ENCODE peak calls at places on chromosomes 13 and 19, in six cellular contexts. One of them, this sample, is unnamed. For H3K4me1, the result is how much of the 10 kb centered on the place peaks cover.

GRCh38 chr19:43687660-43687997 is 17.7 kb upstream of the PLAUR start:
- DNase-seq in neuronal stem cell: no peak
- DNase-seq in IMR-90: no peak
- DNase-seq in mesenchymal stem cell: no peak
- DNase-seq in H1: no peak
- DNase-seq in trophoblast cell: no peak
- DNase-seq in this sample: no peak

GRCh38 chr13:48741377-48741776 is 87.6 kb downstream of the CYSLTR2 start:
- DNase-seq in neuronal stem cell: no peak
- DNase-seq in IMR-90: peak
- DNase-seq in mesenchymal stem cell: peak
- DNase-seq in H1: no peak
- DNase-seq in trophoblast cell: no peak
- DNase-seq in this sample: no peak

GRCh38 chr13:35787937-35788336 is 311.4 kb upstream of the MAB21L1 start:
- DNase-seq in neuronal stem cell: no peak
- DNase-seq in IMR-90: no peak
- DNase-seq in mesenchymal stem cell: no peak
- DNase-seq in H1: no peak
- DNase-seq in trophoblast cell: no peak
- DNase-seq in this sample: peak

GRCh38 chr13:72403396-72404010 is 323.9 kb downstream of the MZT1 start:
- DNase-seq in neuronal stem cell: no peak
- DNase-seq in IMR-90: no peak
- DNase-seq in mesenchymal stem cell: no peak
- DNase-seq in H1: no peak
- DNase-seq in trophoblast cell: no peak
- DNase-seq in this sample: no peak

GRCh38 chr13:113545455-113545930 is 39.1 kb upstream of the TFDP1 start:
- DNase-seq in neuronal stem cell: no peak
- DNase-seq in IMR-90: peak
- DNase-seq in mesenchymal stem cell: peak
- DNase-seq in H1: no peak
- DNase-seq in trophoblast cell: peak
- DNase-seq in this sample: peak

GRCh38 chr13:95714142-95714832 is 37.3 kb downstream of the DNAJC3 start:
- DNase-seq in neuronal stem cell: no peak
- DNase-seq in IMR-90: peak
- DNase-seq in mesenchymal stem cell: peak
- DNase-seq in H1: no peak
- DNase-seq in trophoblast cell: peak
- DNase-seq in this sample: no peak

GRCh38 chr13:113648218-113648615 is 9.8 kb downstream of the ATP4B start:
- DNase-seq in neuronal stem cell: no peak
- DNase-seq in IMR-90: no peak
- DNase-seq in mesenchymal stem cell: no peak
- DNase-seq in H1: no peak
- DNase-seq in trophoblast cell: no peak
- DNase-seq in this sample: no peak

GRCh38 chr19:46115396-46116109 is 8.9 kb downstream of the IGFL3 start:
- DNase-seq in neuronal stem cell: no peak
- DNase-seq in IMR-90: peak
- DNase-seq in mesenchymal stem cell: peak
- DNase-seq in H1: no peak
- DNase-seq in trophoblast cell: no peak
- DNase-seq in this sample: no peak

GRCh38 chr19:18306903-18307681 is 15.8 kb downstream of the LSM4 start:
- DNase-seq in neuronal stem cell: no peak
- DNase-seq in IMR-90: no peak
- DNase-seq in mesenchymal stem cell: no peak
- DNase-seq in H1: no peak
- DNase-seq in trophoblast cell: no peak
- DNase-seq in this sample: no peak

GRCh38 chr19:48445256-48445605 is 552 bp upstream of the GRWD1 start:
- DNase-seq in neuronal stem cell: no peak
- DNase-seq in IMR-90: peak
- DNase-seq in mesenchymal stem cell: peak
- DNase-seq in H1: no peak
- DNase-seq in trophoblast cell: peak
- DNase-seq in this sample: peak

GRCh38 chr13:59424661-59425060 is 739.1 kb downstream of the DIAPH3 start:
- DNase-seq in neuronal stem cell: no peak
- DNase-seq in IMR-90: peak
- DNase-seq in mesenchymal stem cell: no peak
- DNase-seq in H1: no peak
- DNase-seq in trophoblast cell: peak
- DNase-seq in this sample: no peak

GRCh38 chr19:44553478-44554171 is 24.1 kb upstream of the CEACAM20 start:
- DNase-seq in neuronal stem cell: no peak
- DNase-seq in IMR-90: no peak
- DNase-seq in mesenchymal stem cell: no peak
- DNase-seq in H1: no peak
- DNase-seq in trophoblast cell: no peak
- DNase-seq in this sample: no peak

GRCh38 chr13:105541565-105541964 is 993.9 kb downstream of the EFNB2 start:
- DNase-seq in neuronal stem cell: no peak
- DNase-seq in IMR-90: no peak
- DNase-seq in mesenchymal stem cell: no peak
- DNase-seq in H1: no peak
- DNase-seq in trophoblast cell: no peak
- DNase-seq in this sample: no peak

GRCh38 chr19:35959968-35960320 is 23.8 kb downstream of the LRFN3 start:
- DNase-seq in neuronal stem cell: no peak
- DNase-seq in IMR-90: no peak
- DNase-seq in mesenchymal stem cell: no peak
- DNase-seq in H1: no peak
- DNase-seq in trophoblast cell: no peak
- DNase-seq in this sample: no peak

GRCh38 chr13:111281751-111282311 is 38.6 kb upstream of the TEX29 start:
- DNase-seq in neuronal stem cell: no peak
- DNase-seq in IMR-90: peak
- DNase-seq in mesenchymal stem cell: peak
- DNase-seq in H1: no peak
- DNase-seq in trophoblast cell: peak
- DNase-seq in this sample: no peak

GRCh38 chr19:41531438-41532311 is 44.3 kb upstream of the CEACAM21 start:
- DNase-seq in neuronal stem cell: no peak
- DNase-seq in IMR-90: peak
- DNase-seq in mesenchymal stem cell: peak
- DNase-seq in H1: no peak
- DNase-seq in trophoblast cell: peak
- DNase-seq in this sample: peak

GRCh38 chr19:48418317-48419064 is 25.0 kb downstream of the GRIN2D start:
- DNase-seq in neuronal stem cell: no peak
- DNase-seq in IMR-90: peak
- DNase-seq in mesenchymal stem cell: peak
- DNase-seq in H1: no peak
- DNase-seq in trophoblast cell: peak
- DNase-seq in this sample: peak

GRCh38 chr13:48158290-48158689 is 63.4 kb upstream of the MED4 start:
- DNase-seq in neuronal stem cell: no peak
- DNase-seq in IMR-90: no peak
- DNase-seq in mesenchymal stem cell: no peak
- DNase-seq in H1: no peak
- DNase-seq in trophoblast cell: no peak
- DNase-seq in this sample: no peak

GRCh38 chr19:38745316-38745715 is 1.0 kb upstream of the CAPN12 start:
- DNase-seq in neuronal stem cell: no peak
- DNase-seq in IMR-90: no peak
- DNase-seq in mesenchymal stem cell: no peak
- DNase-seq in H1: no peak
- DNase-seq in trophoblast cell: no peak
- DNase-seq in this sample: no peak

GRCh38 chr13:30857636-30858035 is 48.4 kb upstream of the MEDAG start:
- DNase-seq in neuronal stem cell: no peak
- DNase-seq in IMR-90: no peak
- DNase-seq in mesenchymal stem cell: no peak
- DNase-seq in H1: no peak
- DNase-seq in trophoblast cell: no peak
- DNase-seq in this sample: no peak

GRCh38 chr19:6516659-6517291 is 14.1 kb upstream of the TNFSF9 start:
- DNase-seq in neuronal stem cell: peak
- DNase-seq in IMR-90: peak
- DNase-seq in mesenchymal stem cell: peak
- DNase-seq in H1: no peak
- DNase-seq in trophoblast cell: peak
- DNase-seq in this sample: peak

GRCh38 chr13:33205804-33206221 is 79.7 kb downstream of the STARD13 start:
- DNase-seq in neuronal stem cell: no peak
- DNase-seq in IMR-90: peak
- DNase-seq in mesenchymal stem cell: peak
- DNase-seq in H1: no peak
- DNase-seq in trophoblast cell: no peak
- DNase-seq in this sample: no peak
- H3K4me3 ChIP-seq in neuronal stem cell: no peak
- H3K4me3 ChIP-seq in IMR-90: peak
- H3K4me3 ChIP-seq in mesenchymal stem cell: no peak
- H3K4me3 ChIP-seq in H1: no peak
- H3K4me3 ChIP-seq in trophoblast cell: no peak
- H3K4me3 ChIP-seq in this sample: no peak

DNA sequence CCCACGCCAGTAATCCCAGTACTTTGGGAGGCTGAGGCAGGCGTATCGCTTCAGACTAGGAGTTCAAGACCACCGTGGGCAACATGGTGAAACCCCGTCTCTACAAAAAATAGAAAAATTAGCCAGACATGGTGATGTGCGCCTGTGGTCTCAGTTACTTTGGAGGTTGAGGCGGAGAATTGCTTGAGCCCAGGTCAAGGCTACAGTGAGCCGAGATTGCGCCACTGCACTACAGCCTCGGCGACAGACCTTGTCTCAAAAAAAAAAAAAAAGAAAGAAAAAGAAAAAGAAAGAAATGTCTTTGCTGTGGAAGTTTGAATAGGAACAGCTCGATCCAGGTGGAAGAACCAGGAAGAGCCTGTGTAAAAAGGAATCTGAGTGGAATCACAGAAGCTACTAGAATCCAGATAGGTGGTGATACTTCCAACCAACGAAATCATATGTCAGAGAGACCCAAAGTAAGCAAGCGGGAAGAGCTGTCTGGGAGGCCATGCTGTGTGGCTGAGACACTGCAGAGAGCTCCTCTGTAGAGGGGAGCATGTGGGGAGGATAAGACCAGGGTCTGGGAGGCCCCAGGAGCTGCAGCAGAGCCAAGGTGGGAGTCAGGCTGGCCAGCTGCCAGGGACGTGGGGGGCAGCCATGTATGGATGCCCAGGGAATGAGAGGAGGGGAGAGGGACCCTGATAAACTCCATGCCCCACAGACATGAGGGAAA is 21.1 kb downstream of the LATS2 start:
- DNase-seq in neuronal stem cell: no peak
- DNase-seq in IMR-90: no peak
- DNase-seq in mesenchymal stem cell: no peak
- DNase-seq in H1: no peak
- DNase-seq in trophoblast cell: no peak
- DNase-seq in this sample: no peak
- H3K4me1 ChIP-seq in neuronal stem cell: under half
- H3K4me1 ChIP-seq in IMR-90: under half
- H3K4me1 ChIP-seq in mesenchymal stem cell: under half
- H3K4me1 ChIP-seq in H1: under half
- H3K4me1 ChIP-seq in trophoblast cell: under half
- H3K4me1 ChIP-seq in this sample: under half

GRCh38 chr13:100100115-100100879 is 11.4 kb downstream of the PCCA start:
- DNase-seq in neuronal stem cell: no peak
- DNase-seq in IMR-90: peak
- DNase-seq in mesenchymal stem cell: peak
- DNase-seq in H1: no peak
- DNase-seq in trophoblast cell: peak
- DNase-seq in this sample: no peak

GRCh38 chr13:100098445-100099116 is 9.7 kb downstream of the PCCA start:
- DNase-seq in neuronal stem cell: no peak
- DNase-seq in IMR-90: no peak
- DNase-seq in mesenchymal stem cell: no peak
- DNase-seq in H1: no peak
- DNase-seq in trophoblast cell: no peak
- DNase-seq in this sample: peak

GRCh38 chr13:100095498-100095897 is 6.6 kb downstream of the PCCA start:
- DNase-seq in neuronal stem cell: no peak
- DNase-seq in IMR-90: no peak
- DNase-seq in mesenchymal stem cell: no peak
- DNase-seq in H1: no peak
- DNase-seq in trophoblast cell: no peak
- DNase-seq in this sample: no peak

GRCh38 chr13:100097821-100098220 is 8.9 kb downstream of the PCCA start:
- DNase-seq in neuronal stem cell: no peak
- DNase-seq in IMR-90: no peak
- DNase-seq in mesenchymal stem cell: no peak
- DNase-seq in H1: no peak
- DNase-seq in trophoblast cell: no peak
- DNase-seq in this sample: no peak

DNA sequence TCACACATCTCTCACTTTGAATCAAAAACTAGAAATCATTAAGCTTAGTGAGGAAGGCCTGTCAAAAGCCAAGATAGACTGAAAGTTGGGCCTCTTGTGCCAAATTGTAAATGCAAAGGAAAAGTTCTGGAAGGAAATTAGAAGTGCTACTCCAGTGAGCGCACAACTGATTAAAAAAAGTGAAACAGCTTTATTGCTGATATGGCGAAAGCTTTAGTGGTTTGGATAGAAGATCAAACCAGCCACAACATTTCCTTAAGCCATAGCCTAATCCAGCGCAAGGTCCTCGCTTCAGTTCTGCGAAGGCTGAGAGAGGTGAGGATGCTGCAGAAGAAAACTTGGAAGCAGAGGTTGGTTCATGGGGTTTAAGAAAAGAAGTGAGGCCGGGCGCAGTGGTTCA is 7.6 kb downstream of the PCCA start:
- DNase-seq in neuronal stem cell: no peak
- DNase-seq in IMR-90: no peak
- DNase-seq in mesenchymal stem cell: no peak
- DNase-seq in H1: no peak
- DNase-seq in trophoblast cell: no peak
- DNase-seq in this sample: no peak
- H3K4ac ChIP-seq in neuronal stem cell: no peak
- H3K4ac ChIP-seq in IMR-90: no peak
- H3K4ac ChIP-seq in mesenchymal stem cell: no peak
- H3K4ac ChIP-seq in H1: no peak
- H3K4ac ChIP-seq in trophoblast cell: no peak
- H3K4ac ChIP-seq in this sample: no peak

DNA sequence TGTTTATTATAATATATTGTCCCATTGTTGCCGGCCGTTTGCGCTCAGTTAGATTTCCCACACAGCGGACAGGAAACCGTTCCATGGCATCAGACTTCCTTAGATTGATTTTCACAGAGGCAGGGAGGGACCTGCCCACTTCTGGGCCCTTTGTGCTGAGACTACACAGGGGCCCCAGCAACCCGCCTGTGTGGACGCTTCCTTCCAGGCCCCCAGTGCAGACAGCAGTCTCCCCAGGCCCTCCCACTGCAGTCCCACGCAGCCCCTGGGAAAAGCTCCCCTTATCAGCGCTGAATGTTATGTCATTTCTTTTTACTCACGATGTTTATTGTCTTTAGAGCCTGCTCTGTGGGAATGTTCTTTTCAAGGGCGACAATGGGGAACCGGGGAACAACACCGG is 351.7 kb upstream of the ARGLU1 start:
- DNase-seq in neuronal stem cell: no peak
- DNase-seq in IMR-90: no peak
- DNase-seq in mesenchymal stem cell: no peak
- DNase-seq in H1: no peak
- DNase-seq in trophoblast cell: no peak
- DNase-seq in this sample: no peak
- H3K4me3 ChIP-seq in neuronal stem cell: peak
- H3K4me3 ChIP-seq in IMR-90: no peak
- H3K4me3 ChIP-seq in mesenchymal stem cell: no peak
- H3K4me3 ChIP-seq in H1: no peak
- H3K4me3 ChIP-seq in trophoblast cell: no peak
- H3K4me3 ChIP-seq in this sample: no peak

This sample was measured in mesendoderm.